ENCODE peak calls at places on chromosomes 7 and 10, in ten cellular contexts. One of them, this sample, is unnamed.

GRCh38 chr10:70743879-70744278 is 41.3 kb downstream of the TBATA start:
- ATAC-seq in psoas muscle: no peak
- ATAC-seq in naive thymus-derived CD8-positive, alpha-beta T cell: no peak
- ATAC-seq in heart right ventricle: no peak
- ATAC-seq in stimulated activated naive CD8-positive, alpha-beta T cell treated with anti-CD3 and anti-CD28 coated beads, Interleukin-15, Interleukin-2, amounts not matched to agents 100 U/mL and 50 U/mL, for 24 hours: no peak
- ATAC-seq in lung: no peak
- ATAC-seq in right lobe of liver: no peak
- ATAC-seq in Panc1: no peak
- ATAC-seq in Right ventricle myocardium inferior: no peak
- ATAC-seq in lower lobe of right lung: no peak
- ATAC-seq in this sample: no peak

GRCh38 chr7:136303162-136303561 is 326.0 kb upstream of the MTPN start:
- ATAC-seq in heart right ventricle: no peak
- ATAC-seq in Panc1: no peak
- ATAC-seq in psoas muscle: no peak
- ATAC-seq in right lobe of liver: no peak
- ATAC-seq in lower lobe of right lung: no peak
- ATAC-seq in lung: no peak
- ATAC-seq in Right ventricle myocardium inferior: no peak
- ATAC-seq in stimulated activated naive CD8-positive, alpha-beta T cell treated with anti-CD3 and anti-CD28 coated beads, Interleukin-15, Interleukin-2, amounts not matched to agents 100 U/mL and 50 U/mL, for 24 hours: no peak
- ATAC-seq in naive thymus-derived CD8-positive, alpha-beta T cell: no peak
- ATAC-seq in this sample: no peak

GRCh38 chr10:63286340-63286739 is 153.2 kb downstream of the NRBF2 start:
- ATAC-seq in lower lobe of right lung: no peak
- ATAC-seq in naive thymus-derived CD8-positive, alpha-beta T cell: no peak
- ATAC-seq in psoas muscle: no peak
- ATAC-seq in Panc1: no peak
- ATAC-seq in stimulated activated naive CD8-positive, alpha-beta T cell treated with anti-CD3 and anti-CD28 coated beads, Interleukin-15, Interleukin-2, amounts not matched to agents 100 U/mL and 50 U/mL, for 24 hours: no peak
- ATAC-seq in Right ventricle myocardium inferior: no peak
- ATAC-seq in heart right ventricle: no peak
- ATAC-seq in lung: no peak
- ATAC-seq in right lobe of liver: peak; percentile 93
- ATAC-seq in this sample: no peak

GRCh38 chr10:17432738-17433137 is 21.7 kb downstream of the ST8SIA6 start:
- ATAC-seq in heart right ventricle: no peak
- ATAC-seq in stimulated activated naive CD8-positive, alpha-beta T cell treated with anti-CD3 and anti-CD28 coated beads, Interleukin-15, Interleukin-2, amounts not matched to agents 100 U/mL and 50 U/mL, for 24 hours: no peak
- ATAC-seq in Right ventricle myocardium inferior: no peak
- ATAC-seq in right lobe of liver: no peak
- ATAC-seq in lower lobe of right lung: no peak
- ATAC-seq in lung: no peak
- ATAC-seq in Panc1: no peak
- ATAC-seq in psoas muscle: no peak
- ATAC-seq in naive thymus-derived CD8-positive, alpha-beta T cell: no peak
- ATAC-seq in this sample: no peak

GRCh38 chr7:44433255-44434022 is 57.0 kb downstream of the NUDCD3 start:
- ATAC-seq in right lobe of liver: no peak
- ATAC-seq in lung: no peak
- ATAC-seq in heart right ventricle: peak; percentile 36
- ATAC-seq in psoas muscle: peak; percentile 64
- ATAC-seq in lower lobe of right lung: peak; percentile 22
- ATAC-seq in Panc1: no peak
- ATAC-seq in naive thymus-derived CD8-positive, alpha-beta T cell: no peak
- ATAC-seq in Right ventricle myocardium inferior: no peak
- ATAC-seq in stimulated activated naive CD8-positive, alpha-beta T cell treated with anti-CD3 and anti-CD28 coated beads, Interleukin-15, Interleukin-2, amounts not matched to agents 100 U/mL and 50 U/mL, for 24 hours: no peak
- ATAC-seq in this sample: no peak

GRCh38 chr7:36279251-36279925 is 110.3 kb upstream of the ANLN start:
- ATAC-seq in naive thymus-derived CD8-positive, alpha-beta T cell: no peak
- ATAC-seq in right lobe of liver: no peak
- ATAC-seq in stimulated activated naive CD8-positive, alpha-beta T cell treated with anti-CD3 and anti-CD28 coated beads, Interleukin-15, Interleukin-2, amounts not matched to agents 100 U/mL and 50 U/mL, for 24 hours: no peak
- ATAC-seq in lung: no peak
- ATAC-seq in heart right ventricle: no peak
- ATAC-seq in Right ventricle myocardium inferior: no peak
- ATAC-seq in lower lobe of right lung: no peak
- ATAC-seq in psoas muscle: no peak
- ATAC-seq in Panc1: peak; percentile 8
- ATAC-seq in this sample: peak; percentile 68

GRCh38 chr10:33365871-33366411 is 31.5 kb upstream of the NRP1 start:
- ATAC-seq in right lobe of liver: peak; percentile 35
- ATAC-seq in psoas muscle: no peak
- ATAC-seq in heart right ventricle: no peak
- ATAC-seq in lung: peak; percentile 53
- ATAC-seq in Panc1: peak; percentile 65
- ATAC-seq in Right ventricle myocardium inferior: no peak
- ATAC-seq in naive thymus-derived CD8-positive, alpha-beta T cell: no peak
- ATAC-seq in stimulated activated naive CD8-positive, alpha-beta T cell treated with anti-CD3 and anti-CD28 coated beads, Interleukin-15, Interleukin-2, amounts not matched to agents 100 U/mL and 50 U/mL, for 24 hours: peak; percentile 98
- ATAC-seq in lower lobe of right lung: peak; percentile 77
- ATAC-seq in this sample: no peak

GRCh38 chr7:82319674-82320118 is 123.9 kb downstream of the CACNA2D1 start:
- ATAC-seq in Right ventricle myocardium inferior: peak; percentile 97
- ATAC-seq in stimulated activated naive CD8-positive, alpha-beta T cell treated with anti-CD3 and anti-CD28 coated beads, Interleukin-15, Interleukin-2, amounts not matched to agents 100 U/mL and 50 U/mL, for 24 hours: no peak
- ATAC-seq in psoas muscle: peak; percentile 86
- ATAC-seq in lung: no peak
- ATAC-seq in heart right ventricle: peak; percentile 95
- ATAC-seq in Panc1: no peak
- ATAC-seq in lower lobe of right lung: peak; percentile 45
- ATAC-seq in naive thymus-derived CD8-positive, alpha-beta T cell: no peak
- ATAC-seq in right lobe of liver: no peak
- ATAC-seq in this sample: no peak

GRCh38 chr7:79296553-79297320 is 156.7 kb downstream of the MAGI2 start:
- ATAC-seq in stimulated activated naive CD8-positive, alpha-beta T cell treated with anti-CD3 and anti-CD28 coated beads, Interleukin-15, Interleukin-2, amounts not matched to agents 100 U/mL and 50 U/mL, for 24 hours: no peak
- ATAC-seq in heart right ventricle: no peak
- ATAC-seq in psoas muscle: no peak
- ATAC-seq in right lobe of liver: no peak
- ATAC-seq in Panc1: no peak
- ATAC-seq in Right ventricle myocardium inferior: no peak
- ATAC-seq in naive thymus-derived CD8-positive, alpha-beta T cell: no peak
- ATAC-seq in lung: no peak
- ATAC-seq in lower lobe of right lung: no peak
- ATAC-seq in this sample: no peak

GRCh38 chr7:118183254-118183585 is 744 bp upstream of the LSM8 start:
- ATAC-seq in Panc1: no peak
- ATAC-seq in heart right ventricle: no peak
- ATAC-seq in psoas muscle: no peak
- ATAC-seq in naive thymus-derived CD8-positive, alpha-beta T cell: no peak
- ATAC-seq in Right ventricle myocardium inferior: no peak
- ATAC-seq in right lobe of liver: peak; percentile 6
- ATAC-seq in lung: no peak
- ATAC-seq in stimulated activated naive CD8-positive, alpha-beta T cell treated with anti-CD3 and anti-CD28 coated beads, Interleukin-15, Interleukin-2, amounts not matched to agents 100 U/mL and 50 U/mL, for 24 hours: no peak
- ATAC-seq in lower lobe of right lung: no peak
- ATAC-seq in this sample: no peak

GRCh38 chr7:128148676-128149075 is 92.4 kb upstream of the LEP start:
- ATAC-seq in psoas muscle: no peak
- ATAC-seq in Right ventricle myocardium inferior: no peak
- ATAC-seq in stimulated activated naive CD8-positive, alpha-beta T cell treated with anti-CD3 and anti-CD28 coated beads, Interleukin-15, Interleukin-2, amounts not matched to agents 100 U/mL and 50 U/mL, for 24 hours: no peak
- ATAC-seq in lung: no peak
- ATAC-seq in Panc1: no peak
- ATAC-seq in heart right ventricle: no peak
- ATAC-seq in naive thymus-derived CD8-positive, alpha-beta T cell: no peak
- ATAC-seq in right lobe of liver: no peak
- ATAC-seq in lower lobe of right lung: peak; percentile 49
- ATAC-seq in this sample: no peak

GRCh38 chr7:113161050-113161449 is 42.7 kb upstream of the SMIM30 start:
- ATAC-seq in lung: no peak
- ATAC-seq in lower lobe of right lung: no peak
- ATAC-seq in Right ventricle myocardium inferior: no peak
- ATAC-seq in naive thymus-derived CD8-positive, alpha-beta T cell: no peak
- ATAC-seq in heart right ventricle: no peak
- ATAC-seq in psoas muscle: no peak
- ATAC-seq in right lobe of liver: no peak
- ATAC-seq in stimulated activated naive CD8-positive, alpha-beta T cell treated with anti-CD3 and anti-CD28 coated beads, Interleukin-15, Interleukin-2, amounts not matched to agents 100 U/mL and 50 U/mL, for 24 hours: no peak
- ATAC-seq in Panc1: no peak
- ATAC-seq in this sample: no peak

GRCh38 chr7:151724920-151725584 is 151.9 kb downstream of the PRKAG2 start:
- ATAC-seq in lung: no peak
- ATAC-seq in stimulated activated naive CD8-positive, alpha-beta T cell treated with anti-CD3 and anti-CD28 coated beads, Interleukin-15, Interleukin-2, amounts not matched to agents 100 U/mL and 50 U/mL, for 24 hours: no peak
- ATAC-seq in right lobe of liver: no peak
- ATAC-seq in psoas muscle: no peak
- ATAC-seq in lower lobe of right lung: no peak
- ATAC-seq in Right ventricle myocardium inferior: no peak
- ATAC-seq in heart right ventricle: no peak
- ATAC-seq in Panc1: no peak
- ATAC-seq in naive thymus-derived CD8-positive, alpha-beta T cell: no peak
- ATAC-seq in this sample: peak; percentile 74

This sample was measured in stimulated activated memory B cell treated with anti-CD40 and anti-IgM and Interleukin-4, amounts not matched to agents 10 μg/mL and 1 μg/mL and 100 μg/mL, for 72 hours.